ENCODE peak calls at places on chromosomes 13 and 19, in five cellular contexts. N, H, O, X and A are unnamed samples.

GRCh38 chr13:52665325-52665724 is 12.7 kb downstream of the SUGT1 start:
- DNase-seq in N (no peak), H (no peak), O (peak; percentile 57), X (peak; percentile 36), A (peak; percentile 27)

GRCh38 chr19:48400018-48400742 is 6.7 kb downstream of the GRIN2D start:
- DNase-seq in N (peak; percentile 52), H (no peak), O (peak; percentile 65), X (peak; percentile 86), A (peak; percentile 93)

GRCh38 chr19:13165091-13165997 is 15.1 kb downstream of the IER2 start:
- DNase-seq in N (no peak), H (no peak), O (no peak), X (no peak), A (no peak)

GRCh38 chr19:3916033-3916432 is 16.8 kb upstream of the NMRK2 start:
- DNase-seq in N (no peak), H (no peak), O (no peak), X (no peak), A (no peak)

GRCh38 chr13:44211753-44212152 is 161.9 kb upstream of the SERP2 start:
- DNase-seq in N (no peak), H (no peak), O (no peak), X (no peak), A (no peak)

GRCh38 chr13:109145631-109146030 is 516.2 kb downstream of the MYO16 start:
- DNase-seq in N (no peak), H (peak; percentile 40), O (peak; percentile 85), X (peak; percentile 78), A (peak; percentile 66)

GRCh38 chr13:62643007-62643483 is 1227.4 kb upstream of the PCDH20 start:
- DNase-seq in N (no peak), H (no peak), O (peak; percentile 8), X (no peak), A (peak; percentile 27)

GRCh38 chr19:51253088-51253806 is 2.4 kb downstream of the SIGLECL1 start:
- DNase-seq in N (no peak), H (no peak), O (no peak), X (no peak), A (no peak)

GRCh38 chr19:41801031-41801430 is 4.6 kb downstream of the CEACAM3 start:
- DNase-seq in N (no peak), H (no peak), O (no peak), X (no peak), A (no peak)

GRCh38 chr19:2461751-2462634 is 5.2 kb upstream of the LMNB2 start:
- DNase-seq in N (peak; percentile 63), H (no peak), O (peak; percentile 55), X (peak; percentile 51), A (peak; percentile 57)
- TF ChIP-seq CTCF in N (no peak), H (peak; percentile 25), O (peak; percentile 20), X (peak; percentile 44), A (no peak)

GRCh38 chr13:99419591-99420243 is 81.6 kb upstream of the TM9SF2 start:
- DNase-seq in N (no peak), H (no peak), O (no peak), X (no peak), A (no peak)
- H3K4me3 ChIP-seq in N (no peak overlapping the region), H (no peak overlapping the region), O (no peak overlapping the region), X (no peak overlapping the region), A (no peak overlapping the region)

GRCh38 chr13:41193919-41194824 is at the start of gene KBTBD7:
- DNase-seq in N (peak; percentile 98), H (peak; percentile 87), O (peak; percentile 98), X (peak; percentile 96), A (peak; percentile 99)

GRCh38 chr13:41199061-41199460 is 4.7 kb upstream of the KBTBD7 start:
- DNase-seq in N (no peak), H (no peak), O (no peak), X (no peak), A (no peak)

GRCh38 chr13:41199526-41199925 is 5.2 kb upstream of the KBTBD7 start:
- DNase-seq in N (no peak), H (no peak), O (no peak), X (no peak), A (no peak)

GRCh38 chr13:41196011-41196410 is 1.6 kb upstream of the KBTBD7 start:
- DNase-seq in N (no peak), H (no peak), O (no peak), X (no peak), A (no peak)

GRCh38 chr13:41196620-41197019 is 2.3 kb upstream of the KBTBD7 start:
- DNase-seq in N (no peak), H (no peak), O (peak; percentile 5), X (peak; percentile 5), A (no peak)
- TF ChIP-seq CTCF in N (no peak), H (peak; percentile 53), O (peak; percentile 32), X (peak; percentile 18), A (peak; percentile 22)

GRCh38 chr19:40688987-40689338 is 1.5 kb downstream of the NUMBL start:
- DNase-seq in N (no peak), H (no peak), O (no peak), X (peak; percentile 16), A (no peak)
- H3K4me3 ChIP-seq in N (peak overlapping the region; percentile 72), H (peak overlapping the region; percentile 86), O (peak overlapping the region; percentile 88), X (peak overlapping the region; percentile 100), A (peak overlapping the region; percentile 79)

GRCh38 chr19:2634960-2635359 is 67.5 kb downstream of the GNG7 start:
- DNase-seq in N (no peak), H (no peak), O (no peak), X (no peak), A (no peak)

GRCh38 chr19:2631213-2631821 is 71.2 kb downstream of the GNG7 start:
- DNase-seq in N (no peak), H (no peak), O (peak; percentile 42), X (peak; percentile 27), A (peak; percentile 25)

GRCh38 chr19:2634228-2634951 is 68.1 kb downstream of the GNG7 start:
- DNase-seq in N (no peak), H (no peak), O (peak; percentile 81), X (peak; percentile 49), A (peak; percentile 65)

GRCh38 chr19:2636142-2636896 is 66.2 kb downstream of the GNG7 start:
- DNase-seq in N (no peak), H (no peak), O (no peak), X (no peak), A (no peak)

GRCh38 chr19:2633693-2634075 is 68.8 kb downstream of the GNG7 start:
- DNase-seq in N (no peak), H (no peak), O (no peak), X (no peak), A (no peak)
- TF ChIP-seq CTCF in N (no peak), H (no peak), O (no peak), X (no peak), A (no peak)

DNA sequence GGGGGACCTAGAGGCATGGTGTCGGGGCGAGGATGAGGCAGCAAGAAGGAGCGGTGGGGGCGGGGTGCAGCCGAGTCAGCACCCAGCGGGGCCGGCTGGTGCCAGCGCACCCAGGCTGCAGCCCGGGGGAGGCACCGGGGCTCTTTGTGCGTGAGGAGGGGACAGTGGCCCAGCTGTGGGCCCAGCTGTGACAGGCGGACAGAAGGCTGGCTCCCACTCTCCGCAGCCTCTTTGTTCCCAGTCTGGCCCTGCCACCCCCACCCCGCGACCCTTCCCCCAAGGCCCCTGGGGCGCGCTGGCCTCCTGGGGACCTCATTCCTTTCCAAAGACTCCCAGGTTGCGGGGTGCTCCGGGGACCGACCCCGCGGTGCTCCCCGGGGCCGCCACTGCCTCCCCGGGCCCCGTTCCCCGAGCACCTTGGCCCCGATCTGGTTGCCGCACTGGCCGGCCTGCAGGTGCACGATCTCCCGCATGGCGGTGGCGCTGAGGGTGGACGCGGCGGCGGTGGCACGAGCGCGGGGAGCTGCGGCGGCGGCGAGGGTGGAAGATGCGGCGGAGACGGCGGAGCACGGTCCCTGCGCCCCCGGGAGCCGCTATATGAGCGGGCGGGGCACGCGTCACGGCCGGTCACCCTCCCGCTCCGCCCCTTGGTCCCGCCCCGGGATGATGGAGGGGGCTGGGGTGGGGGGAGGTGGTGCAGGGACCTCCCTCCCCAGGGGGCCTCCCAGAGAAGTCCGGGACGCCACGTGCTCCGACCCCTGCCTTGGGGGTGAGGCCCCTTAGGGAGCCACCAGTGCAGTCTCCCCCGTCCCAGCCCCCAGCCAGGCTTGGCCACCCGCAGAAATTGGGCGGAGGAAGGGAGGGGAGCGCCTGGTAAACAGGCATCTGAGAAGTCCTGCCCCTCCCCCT is at the start of gene TUBB4A:
- DNase-seq in N (peak; percentile 40), H (no peak), O (no peak), X (no peak), A (no peak)
- H3K4me3 ChIP-seq in N (peak within 1 kb of the TSS; percentile 58), H (no peak within 1 kb of the TSS), O (no peak within 1 kb of the TSS), X (no peak within 1 kb of the TSS), A (no peak within 1 kb of the TSS)

DNA sequence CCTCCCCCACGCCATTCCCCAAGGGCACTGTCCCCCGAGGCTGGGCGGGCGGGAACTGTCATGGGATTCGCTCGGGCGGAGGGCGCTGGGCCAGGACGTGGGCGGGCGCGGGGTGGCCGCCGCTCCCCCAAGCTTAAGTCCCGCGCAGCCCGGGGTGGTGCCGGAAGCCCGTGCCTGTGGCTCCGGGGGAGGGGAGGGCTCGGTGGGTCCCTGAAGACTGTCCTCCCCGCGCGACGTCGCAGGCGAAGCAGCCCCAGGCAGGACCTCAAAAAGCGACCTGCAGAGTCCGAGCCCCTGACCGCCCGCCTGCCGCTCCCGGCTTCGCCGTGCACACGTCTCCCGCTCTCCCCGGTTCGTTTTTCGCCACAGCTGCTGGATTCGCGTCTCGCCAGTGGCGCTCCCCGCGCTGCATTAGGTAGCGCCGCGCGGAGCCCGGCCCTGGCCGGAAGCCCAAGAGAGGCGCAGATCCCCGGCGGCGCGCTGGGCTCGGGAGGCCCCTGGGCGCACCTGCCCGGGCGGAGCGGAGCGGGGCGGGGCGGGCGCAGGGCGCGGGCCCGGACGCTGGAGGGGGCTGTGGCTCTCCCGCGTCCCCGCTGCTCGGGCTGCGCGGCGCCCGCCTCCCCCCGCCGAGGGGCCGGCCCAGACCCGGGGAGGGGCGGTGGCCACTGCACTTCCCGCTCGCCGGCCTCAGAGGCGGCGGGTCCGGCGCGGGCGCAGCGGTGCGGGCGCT is at the start of gene FARP1:
- DNase-seq in N (peak; percentile 76), H (no peak), O (peak; percentile 56), X (peak; percentile 24), A (peak; percentile 88)
- TF ChIP-seq CTCF in N (peak; percentile 47), H (peak; percentile 21), O (no peak), X (peak; percentile 31), A (no peak)

DNA sequence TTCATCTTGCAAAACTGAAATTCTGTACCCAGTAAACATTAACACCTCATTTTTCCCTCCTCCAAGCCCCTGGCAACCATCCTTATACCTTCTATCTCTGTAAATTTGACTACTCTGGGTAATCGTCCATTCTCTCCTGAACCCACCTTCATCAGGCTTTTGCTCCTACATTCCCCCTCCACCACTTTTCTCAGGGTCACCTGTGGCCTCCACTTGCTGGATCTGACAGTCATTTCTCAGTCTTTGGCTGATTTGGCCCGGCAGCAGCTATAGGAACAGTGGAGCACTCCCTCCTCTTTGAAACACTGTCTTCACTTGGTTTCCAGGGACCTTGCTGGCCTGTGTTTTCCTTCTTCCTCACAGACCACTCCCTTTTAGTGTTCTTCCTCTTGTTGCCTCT is 83.5 kb downstream of the LRCH1 start:
- DNase-seq in N (no peak), H (no peak), O (no peak), X (no peak), A (no peak)
- H3K4me3 ChIP-seq in N (no peak overlapping the region), H (no peak overlapping the region), O (no peak overlapping the region), X (no peak overlapping the region), A (no peak overlapping the region)

GRCh38 chr13:40779796-40780285 is 8.9 kb upstream of the MRPS31 start:
- DNase-seq in N (no peak), H (no peak), O (no peak), X (no peak), A (no peak)

GRCh38 chr13:40781717-40782116 is 7.7 kb upstream of the SLC25A15 start:
- DNase-seq in N (no peak), H (no peak), O (no peak), X (no peak), A (no peak)

GRCh38 chr13:40779049-40779448 is 8.1 kb upstream of the MRPS31 start:
- DNase-seq in N (no peak), H (no peak), O (no peak), X (no peak), A (no peak)

GRCh38 chr13:40777957-40778235 is 6.9 kb upstream of the MRPS31 start:
- DNase-seq in N (no peak), H (no peak), O (no peak), X (no peak), A (no peak)

GRCh38 chr13:40780822-40781401 is 8.5 kb upstream of the SLC25A15 start:
- DNase-seq in N (no peak), H (no peak), O (peak; percentile 6), X (no peak), A (no peak)
- TF ChIP-seq CTCF in N (no peak), H (peak; percentile 21), O (no peak), X (peak; percentile 6), A (no peak)